ENCODE peak calls at places on chromosomes 16 and 17, in six cellular contexts. U is esophagus squamous epithelium, K is adrenal gland, Y is upper lobe of left lung, Z is ovary, V is sigmoid colon. J is an unnamed sample.

GRCh38 chr17:12627177-12627629 is 38.5 kb upstream of the MYOCD start:
- DNase-seq in U (no peak), K (peak; percentile 29), Y (no peak), Z (peak; percentile 45), V (peak; percentile 75), J (no peak)

GRCh38 chr17:67004191-67004590 is 39.7 kb downstream of the CACNG4 start:
- DNase-seq in U (no peak), K (no peak), Y (no peak), Z (no peak), V (no peak), J (no peak)

GRCh38 chr17:29855686-29856085 is 74.3 kb downstream of the SSH2 start:
- DNase-seq in U (no peak), K (no peak), Y (no peak), Z (no peak), V (no peak), J (no peak)

GRCh38 chr17:81394831-81395599 is at the start of gene BAHCC1:
- DNase-seq in U (peak; percentile 97), K (peak; percentile 100), Y (peak; percentile 99), Z (peak; percentile 100), V (peak; percentile 100), J (peak; percentile 100)

GRCh38 chr17:32529604-32530003 is 42.8 kb downstream of the CDK5R1 start:
- DNase-seq in U (no peak), K (no peak), Y (no peak), Z (no peak), V (no peak), J (no peak)

GRCh38 chr16:1081734-1082265 is 9.3 kb downstream of the SSTR5 start:
- DNase-seq in U (no peak), K (no peak), Y (peak; percentile 58), Z (no peak), V (no peak), J (no peak)

GRCh38 chr16:49200223-49200820 is 81.3 kb downstream of the CBLN1 start:
- DNase-seq in U (no peak), K (no peak), Y (no peak), Z (no peak), V (no peak), J (no peak)

GRCh38 chr16:89924298-89924924 is 1.3 kb downstream of the TUBB3 start:
- DNase-seq in U (no peak), K (peak; percentile 54), Y (peak; percentile 81), Z (peak; percentile 49), V (no peak), J (no peak)

GRCh38 chr17:70310251-70310672 is 140.9 kb downstream of the KCNJ2 start:
- DNase-seq in U (no peak), K (no peak), Y (no peak), Z (no peak), V (no peak), J (no peak)

GRCh38 chr16:79876332-79876730 is 275.8 kb upstream of the MAF start:
- DNase-seq in U (no peak), K (no peak), Y (no peak), Z (no peak), V (no peak), J (no peak)

GRCh38 chr17:66461343-66461995 is 159.1 kb downstream of the PRKCA start:
- DNase-seq in U (no peak), K (no peak), Y (no peak), Z (no peak), V (no peak), J (peak; percentile 14)

GRCh38 chr16:1174477-1175357 is 21.8 kb downstream of the CACNA1H start:
- DNase-seq in U (no peak), K (no peak), Y (no peak), Z (peak; percentile 55), V (no peak), J (no peak)

GRCh38 chr16:10728035-10728462 is 15.6 kb upstream of the NUBP1 start:
- DNase-seq in U (no peak), K (no peak), Y (no peak), Z (peak; percentile 70), V (no peak), J (no peak)

GRCh38 chr16:77213542-77214108 is 14.4 kb downstream of the SYCE1L start:
- DNase-seq in U (no peak), K (peak; percentile 67), Y (no peak), Z (no peak), V (no peak), J (no peak)

GRCh38 chr16:57349212-57350031 is 9.2 kb upstream of the CCL22 start:
- DNase-seq in U (no peak), K (no peak), Y (no peak), Z (no peak), V (no peak), J (no peak)

GRCh38 chr17:48757524-48757961 is 29.0 kb upstream of the HOXB13 start:
- DNase-seq in U (no peak), K (no peak), Y (no peak), Z (no peak), V (peak; percentile 19), J (no peak)

GRCh38 chr16:17501321-17501720 is 30.6 kb upstream of the XYLT1 start:
- DNase-seq in U (no peak), K (no peak), Y (no peak), Z (no peak), V (no peak), J (no peak)

GRCh38 chr17:7393613-7394451 is 493 bp downstream of the PLSCR3 start:
- DNase-seq in U (no peak), K (no peak), Y (peak; percentile 87), Z (no peak), V (peak; percentile 76), J (no peak)

GRCh38 chr17:7392696-7393612 is 1.4 kb downstream of the PLSCR3 start:
- DNase-seq in U (no peak), K (no peak), Y (peak; percentile 82), Z (peak; percentile 44), V (no peak), J (no peak)

GRCh38 chr17:7391307-7391706 is 3.0 kb downstream of the PLSCR3 start:
- DNase-seq in U (no peak), K (no peak), Y (no peak), Z (no peak), V (no peak), J (no peak)

GRCh38 chr17:7396147-7396546 is 1.8 kb upstream of the PLSCR3 start:
- DNase-seq in U (no peak), K (no peak), Y (no peak), Z (no peak), V (no peak), J (no peak)

GRCh38 chr17:7394452-7395191 is at the start of gene PLSCR3:
- DNase-seq in U (no peak), K (peak; percentile 90), Y (peak; percentile 98), Z (peak; percentile 92), V (peak; percentile 93), J (peak; percentile 73)
- TF ChIP-seq POLR2A in U (peak; percentile 94), K (peak; percentile 86), Y (peak; percentile 96), Z (peak; percentile 94), V (no peak), J (peak; percentile 89)

GRCh38 chr17:78141437-78142112 is 4.6 kb upstream of the C17orf99 start:
- DNase-seq in U (no peak), K (no peak), Y (peak; percentile 83), Z (no peak), V (no peak), J (no peak)
- TF ChIP-seq POLR2A in U (no peak), K (no peak), Y (no peak), Z (no peak), V (no peak), J (no peak)

GRCh38 chr16:81926036-81926435 is 85.2 kb downstream of the SDR42E1 start:
- DNase-seq in U (no peak), K (no peak), Y (no peak), Z (no peak), V (no peak), J (peak; percentile 70)
- TF ChIP-seq POLR2A in U (no peak), K (no peak), Y (no peak), Z (no peak), V (no peak), J (no peak)

GRCh38 chr16:2513405-2514332 is at the start of gene ATP6V0C:
- DNase-seq in U (peak; percentile 77), K (peak; percentile 94), Y (peak; percentile 99), Z (peak; percentile 93), V (peak; percentile 96), J (peak; percentile 90)
- TF ChIP-seq POLR2A in U (peak; percentile 95), K (peak; percentile 91), Y (peak; percentile 96), Z (peak; percentile 87), V (peak; percentile 79), J (no peak)

GRCh38 chr16:87459833-87460232 is 33.0 kb downstream of the ZCCHC14 start:
- DNase-seq in U (no peak), K (no peak), Y (no peak), Z (no peak), V (no peak), J (no peak)
- TF ChIP-seq POLR2A in U (no peak), K (no peak), Y (no peak), Z (no peak), V (no peak), J (no peak)